ENCODE peak calls at places on chromosomes 11 and 22, in six cellular contexts. F is cardiac muscle cell, H is gastrocnemius medialis, W is upper lobe of left lung, P is HCT116, C is OCI-LY7. Y is an unnamed sample.

GRCh38 chr11:2760196-2760871 is 60.5 kb upstream of the KCNQ1OT1 start:
- DNase-seq in W (peak; percentile 7), C (no peak), H (no peak), F (no peak), P (no peak), Y (no peak)

GRCh38 chr11:34600339-34601084 is 20.4 kb upstream of the EHF start:
- DNase-seq in W (peak; percentile 66), F (no peak), C (no peak), P (peak; percentile 68), H (no peak), Y (no peak)

GRCh38 chr11:80849253-80849652 is 1408.4 kb upstream of the TENM4 start:
- DNase-seq in P (no peak), F (no peak), W (no peak), H (no peak), C (no peak), Y (no peak)

GRCh38 chr11:1077417-1078119 is 2.9 kb downstream of the MUC2 start:
- DNase-seq in W (no peak), P (no peak), F (no peak), C (no peak), H (no peak), Y (no peak)

GRCh38 chr22:26922804-26923203 is 265.4 kb downstream of the MIAT start:
- DNase-seq in P (no peak), H (no peak), C (peak; percentile 4), F (no peak), W (no peak), Y (no peak)

GRCh38 chr11:9787981-9788521 is 124.2 kb downstream of the SWAP70 start:
- DNase-seq in C (no peak), P (no peak), H (peak; percentile 17), F (peak; percentile 97), W (no peak), Y (no peak)

GRCh38 chr11:9057032-9057431 is 34.4 kb downstream of the SCUBE2 start:
- DNase-seq in C (no peak), F (no peak), W (no peak), H (no peak), P (no peak), Y (no peak)

GRCh38 chr11:1840780-1841480 is 2.1 kb downstream of the TNNI2 start:
- DNase-seq in P (no peak), F (no peak), W (no peak), H (no peak), C (peak; percentile 13), Y (no peak)

GRCh38 chr11:133966924-133967598 is 10.3 kb upstream of the IGSF9B start:
- DNase-seq in C (no peak), W (no peak), P (no peak), H (no peak), F (peak; percentile 14), Y (no peak)

GRCh38 chr11:90113541-90113940 is 20.9 kb upstream of the NAALAD2 start:
- DNase-seq in C (peak; percentile 6), F (peak; percentile 19), H (no peak), W (no peak), P (no peak), Y (no peak)

GRCh38 chr22:36991220-36991619 is 28.0 kb downstream of the TST start:
- DNase-seq in C (no peak), P (no peak), W (no peak), F (no peak), H (no peak), Y (no peak)

GRCh38 chr11:86861810-86862209 is 61.5 kb downstream of the PRSS23 start:
- DNase-seq in P (no peak), C (no peak), H (no peak), F (no peak), W (no peak), Y (no peak)

GRCh38 chr11:14228356-14228755 is 130.6 kb downstream of the RRAS2 start:
- DNase-seq in C (no peak), H (no peak), W (no peak), P (no peak), F (no peak), Y (no peak)

GRCh38 chr11:48013269-48013901 is 33.0 kb downstream of the PTPRJ start:
- DNase-seq in C (peak; percentile 81), H (no peak), P (no peak), W (peak; percentile 73), F (no peak), Y (peak; percentile 59)

GRCh38 chr11:128061321-128061871 is 526.0 kb downstream of the ETS1 start:
- DNase-seq in H (no peak), C (no peak), F (no peak), W (no peak), P (no peak), Y (no peak)

GRCh38 chr22:29202231-29203192 is 3.2 kb upstream of the EMID1 start:
- DNase-seq in F (peak; percentile 90), H (no peak), P (no peak), W (peak; percentile 31), C (peak; percentile 70), Y (no peak)

GRCh38 chr11:59283825-59284772 is 71.4 kb upstream of the MPEG1 start:
- DNase-seq in W (peak; percentile 69), F (peak; percentile 60), C (peak; percentile 87), P (peak; percentile 29), H (no peak), Y (no peak)

GRCh38 chr11:7927635-7928034 is 3.4 kb downstream of the OR10A6 start:
- DNase-seq in F (peak; percentile 32), H (no peak), C (no peak), W (no peak), P (no peak), Y (no peak)

GRCh38 chr11:36006556-36006955 is 62.7 kb downstream of the LDLRAD3 start:
- DNase-seq in H (no peak), P (no peak), F (no peak), C (no peak), W (no peak), Y (no peak)

GRCh38 chr11:26088391-26088790 is 243.5 kb upstream of the ANO3 start:
- DNase-seq in W (no peak), H (no peak), C (no peak), F (no peak), P (no peak), Y (no peak)

GRCh38 chr11:26093206-26093605 is 238.7 kb upstream of the ANO3 start:
- DNase-seq in C (no peak), F (no peak), W (no peak), H (no peak), P (no peak), Y (no peak)

GRCh38 chr11:26084313-26084712 is 247.6 kb upstream of the ANO3 start:
- DNase-seq in F (no peak), H (no peak), C (no peak), P (no peak), W (no peak), Y (no peak)

DNA sequence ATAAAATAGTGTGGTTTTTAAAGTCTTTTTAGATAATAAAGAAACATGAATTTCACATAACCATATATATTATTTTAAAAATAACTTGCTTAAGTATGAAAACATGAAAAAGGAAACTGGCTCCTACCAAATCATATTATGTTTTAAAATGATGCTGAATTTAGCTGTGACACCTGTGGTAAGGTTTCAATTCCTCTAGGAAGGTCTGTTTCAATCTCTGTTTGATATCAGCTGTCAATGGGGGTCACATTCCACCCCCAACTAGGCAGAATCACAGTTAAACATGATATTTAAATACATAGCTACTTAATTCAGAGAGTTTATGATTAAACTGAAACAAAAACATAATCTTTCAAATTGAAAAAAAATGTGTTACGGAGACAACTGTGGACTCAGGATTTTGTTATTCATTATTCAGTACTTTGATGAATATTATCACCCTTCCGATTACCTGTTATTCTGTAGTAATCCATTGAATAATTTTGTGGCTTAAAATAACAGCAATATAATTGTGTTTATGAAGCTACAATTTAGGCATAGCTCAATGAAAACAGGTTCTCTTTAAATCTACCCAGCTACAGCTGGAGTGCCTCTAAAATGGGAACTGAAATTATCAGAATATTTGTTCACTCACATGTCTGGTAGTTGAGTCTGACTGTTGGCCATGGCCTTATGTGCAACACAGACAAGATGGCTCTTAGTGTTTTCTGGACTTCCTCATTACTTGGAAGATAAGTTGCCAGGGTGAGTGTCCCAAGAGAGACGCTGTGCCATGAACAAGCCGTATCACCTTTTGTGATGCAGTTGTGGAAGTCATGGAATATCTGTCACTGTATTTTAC is 244.6 kb upstream of the ANO3 start:
- DNase-seq in P (no peak), F (no peak), H (no peak), W (no peak), C (peak; percentile 91), Y (no peak)
- H3K4me1 ChIP-seq in P (no peaks in the 10 kb centered on the region), F (no peaks in the 10 kb centered on the region), H (no peaks in the 10 kb centered on the region), W (no peaks in the 10 kb centered on the region), C (peaks cover 82% of the 10 kb centered on the region), Y (no peaks in the 10 kb centered on the region)

GRCh38 chr11:121419839-121420238 is 32.3 kb upstream of the SORL1 start:
- DNase-seq in H (no peak), F (no peak), P (no peak), C (no peak), W (peak; percentile 41), Y (no peak)
- H3K4me1 ChIP-seq in H (peaks cover 4% of the 10 kb centered on the region), F (no peaks in the 10 kb centered on the region), P (peaks cover 8% of the 10 kb centered on the region), C (peaks cover 94% of the 10 kb centered on the region), W (peaks cover 35% of the 10 kb centered on the region), Y (peaks cover 44% of the 10 kb centered on the region)

GRCh38 chr22:21942407-21942895 is 10.2 kb downstream of the PPM1F start:
- DNase-seq in F (peak; percentile 83), C (no peak), H (peak; percentile 54), W (peak; percentile 77), P (peak; percentile 44), Y (no peak)

GRCh38 chr22:21942939-21943338 is 9.7 kb downstream of the PPM1F start:
- DNase-seq in P (no peak), C (no peak), F (peak; percentile 24), H (no peak), W (no peak), Y (no peak)

GRCh38 chr22:21941921-21942320 is 10.7 kb downstream of the PPM1F start:
- DNase-seq in H (no peak), W (no peak), C (no peak), F (no peak), P (no peak), Y (no peak)

GRCh38 chr22:21945453-21946261 is 7.0 kb downstream of the PPM1F start:
- DNase-seq in F (no peak), W (no peak), P (no peak), C (no peak), H (no peak), Y (no peak)

GRCh38 chr22:21943571-21944448 is 8.8 kb downstream of the PPM1F start:
- DNase-seq in P (no peak), F (no peak), W (no peak), C (no peak), H (no peak), Y (no peak)
- H3K4me1 ChIP-seq in P (peaks cover 18% of the 10 kb centered on the region), F (peaks cover 12% of the 10 kb centered on the region), W (peaks cover 99% of the 10 kb centered on the region), C (peaks cover 16% of the 10 kb centered on the region), H (peaks cover 93% of the 10 kb centered on the region), Y (peaks cover 14% of the 10 kb centered on the region)

GRCh38 chr11:118909619-118910308 is 16.0 kb downstream of the BCL9L start:
- DNase-seq in P (no peak), C (no peak), F (no peak), W (no peak), H (no peak), Y (no peak)
- H3K4me1 ChIP-seq in P (peaks cover 60% of the 10 kb centered on the region), C (peaks cover 66% of the 10 kb centered on the region), F (peaks cover 67% of the 10 kb centered on the region), W (peaks cover 78% of the 10 kb centered on the region), H (peaks cover 78% of the 10 kb centered on the region), Y (peaks cover 65% of the 10 kb centered on the region)

DNA sequence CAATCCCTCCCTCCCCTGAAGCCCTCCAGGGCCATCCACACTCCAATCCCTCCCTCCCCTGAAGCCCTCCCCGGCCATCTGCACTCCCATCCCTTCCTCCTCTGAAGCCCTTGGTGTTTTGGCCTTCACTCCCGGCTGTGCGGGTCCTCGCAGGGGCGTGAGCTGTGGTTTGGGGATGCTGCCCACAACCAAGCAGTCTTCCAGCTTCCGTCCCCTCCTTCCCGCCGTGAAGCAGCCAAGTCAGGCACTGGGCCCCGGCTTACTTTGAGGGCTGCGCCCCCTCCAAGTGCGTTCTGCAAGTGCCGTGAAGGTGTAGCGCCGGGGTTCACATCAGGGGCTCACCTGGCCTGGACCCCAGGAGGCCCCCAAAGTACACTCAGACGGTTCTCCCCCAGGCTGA is 335.9 kb downstream of the BRD1 start:
- DNase-seq in F (no peak), C (no peak), W (no peak), P (no peak), H (no peak), Y (no peak)
- H3K4me1 ChIP-seq in F (no peaks in the 10 kb centered on the region), C (no peaks in the 10 kb centered on the region), W (no peaks in the 10 kb centered on the region), P (peaks cover 18% of the 10 kb centered on the region), H (no peaks in the 10 kb centered on the region), Y (no peaks in the 10 kb centered on the region)

Y was measured in effector memory CD4-positive, alpha-beta T cell.